ENCODE peak calls at places on chromosomes 3 and 15, in four cellular contexts. E, D, V and W are unnamed samples.

GRCh38 chr3:16247282-16248058 is 17.3 kb downstream of the DPH3 start:
- DNase-seq in E (peak), D (peak), V (peak), W (peak)

GRCh38 chr3:152056073-152056472 is 182.6 kb downstream of the SUCNR1 start:
- DNase-seq in V (no peak), E (no peak), D (no peak), W (no peak)

GRCh38 chr3:32045091-32045964 is 61.1 kb upstream of the GPD1L start:
- DNase-seq in D (no peak), E (peak), V (peak), W (peak)

GRCh38 chr3:76372497-76372896 is 587.1 kb upstream of the ZNF717 start:
- DNase-seq in V (no peak), D (no peak), E (no peak), W (no peak)

GRCh38 chr3:31531465-31531991 is 1.2 kb upstream of the STT3B start:
- DNase-seq in V (no peak), E (no peak), D (peak), W (no peak)

GRCh38 chr3:138459619-138460535 is 25.5 kb downstream of the ESYT3 start:
- DNase-seq in V (no peak), E (no peak), D (no peak), W (no peak)

GRCh38 chr15:100764778-100765457 is 114.7 kb upstream of the ALDH1A3 start:
- DNase-seq in D (no peak), V (no peak), E (no peak), W (peak)

GRCh38 chr15:100733088-100733487 is 130.7 kb downstream of the ASB7 start:
- DNase-seq in V (no peak), D (no peak), E (no peak), W (no peak)

GRCh38 chr3:168865022-168865551 is 769.4 kb upstream of the GOLIM4 start:
- DNase-seq in V (no peak), E (no peak), D (peak), W (no peak)

GRCh38 chr3:130014526-130014925 is 40.0 kb downstream of the TRH start:
- DNase-seq in V (no peak), D (no peak), E (no peak), W (no peak)

GRCh38 chr15:82122754-82123400 is 77.1 kb upstream of the MEX3B start:
- DNase-seq in D (no peak), E (no peak), V (no peak), W (no peak)

GRCh38 chr3:186257866-186258265 is 104.2 kb downstream of the DGKG start:
- DNase-seq in V (no peak), E (no peak), D (no peak), W (no peak)

GRCh38 chr15:74053497-74053896 is 28.9 kb downstream of the GOLGA6A start:
- DNase-seq in V (no peak), E (no peak), D (no peak), W (no peak)

GRCh38 chr15:75161788-75162414 is 39.8 kb upstream of the C15orf39 start:
- DNase-seq in D (no peak), V (peak), E (no peak), W (no peak)

GRCh38 chr3:196073188-196073838 is 8.6 kb downstream of the TFRC start:
- DNase-seq in V (peak), E (peak), D (peak), W (peak)

GRCh38 chr15:88636654-88637053 is 2.2 kb upstream of the ISG20 start:
- DNase-seq in E (no peak), V (no peak), D (no peak), W (no peak)

GRCh38 chr3:90091557-90091956 is 984.1 kb downstream of the EPHA3 start:
- DNase-seq in D (peak), V (peak), E (peak), W (peak)

GRCh38 chr15:67779160-67780111 is 45.9 kb upstream of the SKOR1 start:
- DNase-seq in E (no peak), D (peak), V (no peak), W (no peak)

GRCh38 chr15:100113351-100114075 is 228.3 kb downstream of the ADAMTS17 start:
- DNase-seq in D (no peak), E (no peak), V (no peak), W (no peak)

GRCh38 chr15:98904466-98905048 is 103.0 kb downstream of the PGPEP1L start:
- DNase-seq in V (peak), E (peak), D (peak), W (peak)

GRCh38 chr3:140572334-140572733 is 105.5 kb upstream of the TRIM42 start:
- DNase-seq in V (no peak), D (no peak), E (no peak), W (no peak)

GRCh38 chr3:74992898-74993297 is 378.4 kb upstream of the CNTN3 start:
- DNase-seq in V (no peak), E (no peak), D (no peak), W (no peak)

GRCh38 chr3:116453676-116454346 is 8.5 kb upstream of the LSAMP start:
- DNase-seq in D (no peak), V (no peak), E (no peak), W (no peak)

GRCh38 chr3:138824114-138824506 is 10.6 kb downstream of the PIK3CB start:
- DNase-seq in D (no peak), V (no peak), E (no peak), W (no peak)

GRCh38 chr3:127062926-127063325 is 80.0 kb downstream of the PLXNA1 start:
- DNase-seq in E (no peak), V (no peak), D (no peak), W (no peak)

GRCh38 chr3:108946292-108947290 is 7.1 kb downstream of the GUCA1C start:
- DNase-seq in D (no peak), E (no peak), V (no peak), W (no peak)

GRCh38 chr3:4772171-4772804 is 206.9 kb upstream of the BHLHE40 start:
- DNase-seq in V (no peak), D (peak), E (no peak), W (no peak)

GRCh38 chr3:178152010-178152409 is 384.2 kb upstream of the KCNMB2 start:
- DNase-seq in D (no peak), E (no peak), V (no peak), W (no peak)

GRCh38 chr3:153052096-153052460 is 109.9 kb upstream of the RAP2B start:
- DNase-seq in V (peak), D (peak), E (no peak), W (no peak)

GRCh38 chr3:72234394-72234793 is 449.4 kb upstream of the PROK2 start:
- DNase-seq in E (no peak), D (no peak), V (no peak), W (no peak)

GRCh38 chr15:58509556-58509955 is 77.8 kb downstream of the LIPC start:
- DNase-seq in D (no peak), E (no peak), V (no peak), W (no peak)

GRCh38 chr15:39942101-39942752 is 8.3 kb downstream of the EIF2AK4 start:
- DNase-seq in E (no peak), V (no peak), D (no peak), W (no peak)

GRCh38 chr3:122890077-122890484 is 95.2 kb downstream of the SLC49A4 start:
- DNase-seq in D (no peak), V (no peak), E (no peak), W (peak)

GRCh38 chr3:13950042-13950441 is 70.2 kb upstream of the WNT7A start:
- DNase-seq in E (no peak), D (no peak), V (no peak), W (no peak)

DNA sequence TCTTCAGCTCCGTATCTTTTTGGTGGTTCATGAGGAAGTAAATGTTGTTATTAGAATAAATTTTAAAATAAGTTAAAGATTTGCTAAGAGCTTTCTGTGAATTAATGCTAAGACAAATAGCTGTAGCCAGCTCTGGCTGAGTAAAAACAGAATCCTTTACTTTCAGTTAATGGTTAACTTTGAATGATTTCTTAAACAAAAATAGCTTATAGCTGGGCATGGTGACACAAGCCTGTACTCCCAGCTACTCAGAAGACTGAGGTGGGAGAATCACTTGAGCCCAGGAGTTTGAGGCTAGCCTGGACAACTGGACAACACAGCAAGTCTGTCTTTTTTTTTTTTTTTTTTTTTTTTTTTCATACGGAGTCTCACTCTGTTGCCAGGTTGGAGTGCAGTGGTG is 25.0 kb downstream of the TCAIM start:
- DNase-seq in E (no peak), D (no peak), V (peak), W (no peak)
- TF ChIP-seq ELF4 in E (no peak), D (no peak), V (no peak), W (no peak)

GRCh38 chr3:124848300-124848699 is 38.9 kb downstream of the ITGB5 start:
- DNase-seq in V (no peak), E (no peak), D (no peak), W (no peak)
- TF ChIP-seq ELF4 in V (no peak), E (no peak), D (no peak), W (no peak)

DNA sequence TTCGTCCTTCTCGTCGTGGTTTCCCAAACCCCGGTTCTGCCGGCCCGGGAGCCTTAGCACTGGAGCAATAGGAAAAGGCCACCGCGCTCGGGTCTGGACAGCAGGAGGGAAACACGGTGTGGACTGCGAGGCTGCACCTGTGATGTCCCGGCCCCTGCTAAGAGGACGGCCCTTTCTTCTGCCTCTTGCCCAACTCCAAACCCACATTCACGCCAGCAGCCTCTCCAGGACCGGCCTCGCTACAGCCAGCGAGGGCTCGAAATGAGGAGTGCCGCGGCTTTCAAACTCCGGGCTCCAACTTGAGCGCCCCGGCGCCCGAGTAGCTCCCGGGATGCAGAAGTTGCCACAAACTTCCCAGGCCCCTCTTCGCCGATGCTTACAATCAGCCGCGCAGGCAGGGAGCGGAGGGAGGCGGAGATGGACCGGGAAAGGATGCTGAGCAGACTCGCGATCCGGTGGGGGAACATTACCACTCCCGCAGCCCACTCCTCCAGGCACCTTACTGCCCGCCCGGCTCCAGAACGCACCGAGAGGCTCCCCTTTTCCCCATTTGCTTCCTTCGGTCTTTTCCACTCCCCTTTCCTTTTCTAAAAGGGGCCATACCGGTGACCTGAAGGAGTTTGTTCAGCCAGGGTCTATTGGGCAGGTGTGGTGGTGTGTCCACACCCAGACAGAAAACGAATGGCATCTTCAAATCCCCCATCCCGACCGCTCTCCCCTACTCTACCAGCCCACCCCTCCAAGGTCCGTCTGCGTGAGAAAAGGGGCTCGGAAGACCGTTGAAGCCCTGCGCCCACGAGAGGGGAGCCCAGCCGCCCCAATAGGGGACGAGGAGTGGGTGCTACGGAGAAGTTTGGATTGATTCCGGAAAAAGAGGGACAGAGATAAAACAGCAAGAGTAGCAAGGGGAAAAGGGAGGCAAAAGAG is 18.8 kb upstream of the SATB1 start:
- DNase-seq in D (no peak), E (peak), V (no peak), W (peak)
- TF ChIP-seq ELF4 in D (no peak), E (no peak), V (no peak), W (no peak)

DNA sequence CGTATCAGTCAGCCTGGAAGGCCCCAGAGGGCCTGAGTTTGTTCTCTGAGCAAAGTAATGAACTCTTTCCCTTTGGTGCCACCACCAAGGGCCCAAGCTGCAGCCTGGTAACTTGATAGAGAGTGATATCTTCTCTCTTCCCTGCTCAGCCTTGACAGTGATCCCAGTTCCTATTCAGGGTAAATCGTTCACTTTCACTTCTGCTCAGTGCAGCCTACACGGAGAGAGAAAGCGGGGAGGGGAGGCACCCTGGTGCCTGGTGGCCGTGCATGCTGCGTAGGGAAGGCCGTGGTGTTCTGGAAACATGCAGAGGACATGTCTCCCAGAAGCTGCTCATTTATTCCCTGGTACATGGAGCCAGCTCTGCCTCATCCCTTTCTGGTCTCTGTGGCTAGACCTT is 54.9 kb downstream of the KIF9 start:
- DNase-seq in E (no peak), V (no peak), D (no peak), W (no peak)
- TF ChIP-seq ELF4 in E (no peak), V (no peak), D (no peak), W (no peak)

GRCh38 chr3:45929042-45929679 is 14.1 kb upstream of the CXCR6 start:
- DNase-seq in D (peak), V (peak), E (peak), W (peak)
- TF ChIP-seq ELF4 in D (no peak), V (no peak), E (no peak), W (no peak)

DNA sequence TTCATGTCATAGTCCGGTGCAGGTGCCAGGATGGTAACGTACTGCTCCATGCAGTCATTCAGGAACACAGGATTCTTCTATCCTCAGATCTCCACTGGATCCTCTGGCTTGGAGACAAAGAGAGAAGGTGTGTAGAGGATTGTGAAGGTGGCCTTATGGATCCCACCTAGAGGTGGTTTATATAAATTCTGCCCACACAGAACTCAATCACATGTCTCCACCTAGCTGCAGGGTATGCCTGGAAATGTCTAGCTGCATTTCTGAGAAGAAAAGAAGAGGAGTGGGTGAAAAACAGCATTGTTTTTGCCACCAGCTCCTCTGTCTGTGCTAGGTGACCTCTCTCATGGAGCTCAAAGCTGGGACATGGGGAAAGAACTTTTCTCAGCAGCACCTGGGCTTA is 478.7 kb downstream of the PDCD6IP start:
- DNase-seq in E (no peak), V (no peak), D (no peak), W (no peak)
- TF ChIP-seq ELF4 in E (no peak), V (no peak), D (no peak), W (no peak)

GRCh38 chr15:30791239-30791638 is 112.5 kb upstream of the FAN1 start:
- DNase-seq in E (peak), V (no peak), D (peak), W (peak)
- TF ChIP-seq ELF4 in E (no peak), V (no peak), D (no peak), W (no peak)

GRCh38 chr15:49915822-49916221 is 203.2 kb downstream of the ATP8B4 start:
- DNase-seq in D (no peak), V (no peak), E (no peak), W (no peak)

GRCh38 chr15:49923671-49924070 is 195.4 kb downstream of the ATP8B4 start:
- DNase-seq in D (no peak), E (no peak), V (no peak), W (no peak)

GRCh38 chr15:49916998-49917397 is 202.0 kb downstream of the ATP8B4 start:
- DNase-seq in E (no peak), D (no peak), V (no peak), W (no peak)

GRCh38 chr15:49918106-49918505 is 200.9 kb downstream of the ATP8B4 start:
- DNase-seq in E (no peak), D (no peak), V (no peak), W (no peak)
- TF ChIP-seq ELF4 in E (no peak), D (no peak), V (no peak), W (no peak)

DNA sequence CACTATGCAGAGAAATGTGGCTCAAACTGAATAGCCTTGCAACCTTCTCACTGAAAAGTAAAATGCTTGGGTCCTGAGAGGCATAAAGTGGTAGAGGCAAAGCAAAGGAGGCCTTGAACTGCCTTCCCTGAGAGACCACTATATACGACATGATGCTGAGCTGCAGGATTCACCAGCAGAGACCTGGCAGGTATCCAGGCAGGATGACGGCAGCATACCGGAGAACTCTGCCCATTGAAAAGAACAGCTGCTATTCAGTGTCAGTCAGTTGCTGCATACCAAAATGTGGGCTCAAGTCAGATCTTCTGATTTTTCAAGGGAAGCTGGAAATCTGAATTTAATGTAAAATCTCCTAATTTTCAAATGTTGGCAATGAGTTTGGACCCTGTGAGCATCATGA is 528.8 kb downstream of the AGBL1 start:
- DNase-seq in D (no peak), E (no peak), V (no peak), W (no peak)
- TF ChIP-seq ELF4 in D (no peak), E (no peak), V (no peak), W (no peak)

GRCh38 chr15:49620174-49620573 is 444 bp downstream of the FAM227B start:
- DNase-seq in E (no peak), V (no peak), D (peak), W (no peak)
- TF ChIP-seq ELF4 in E (no peak), V (no peak), D (no peak), W (no peak)